ENCODE peak calls at places on chromosomes 13 and 19, in eight cellular contexts. N is GM03348; E is fibroblast of the aortic adventitia; H is amygdala; Z is testis; A is IMR-90; P is kidney glomerular epithelial cell; M is activated CD8-positive, alpha-beta memory T cell treated with anti-CD3 and anti-CD28 coated beads for 4 hours. O is an unnamed sample.

GRCh38 chr13:75432045-75432444 is 49.9 kb downstream of the TBC1D4 start:
- DNase-seq in N (no peak), E (peak), H (no peak), Z (no peak), A (peak), P (no peak), M (no peak), O (no peak)

GRCh38 chr19:49638360-49638759 is 1.6 kb downstream of the RRAS start:
- DNase-seq in N (peak), E (peak), H (no peak), Z (no peak), A (no peak), P (no peak), M (no peak), O (no peak)

GRCh38 chr13:81738364-81738763 is 1397.4 kb upstream of the SPRY2 start:
- DNase-seq in N (no peak), E (no peak), H (no peak), Z (no peak), A (no peak), P (peak), M (no peak), O (no peak)

GRCh38 chr13:38763446-38764381 is 76.8 kb downstream of the FREM2 start:
- DNase-seq in N (peak), E (peak), H (no peak), Z (peak), A (peak), P (peak), M (no peak), O (peak)

GRCh38 chr19:24074720-24075119 is 12.3 kb upstream of the ZNF254 start:
- DNase-seq in N (no peak), E (peak), H (no peak), Z (no peak), A (peak), P (no peak), M (no peak), O (no peak)

GRCh38 chr19:36421749-36422481 is 3.5 kb upstream of the ZFP82 start:
- DNase-seq in N (no peak), E (no peak), H (no peak), Z (no peak), A (no peak), P (no peak), M (no peak), O (no peak)

GRCh38 chr19:13091400-13092161 is 11.1 kb downstream of the LYL1 start:
- DNase-seq in N (peak), E (peak), H (peak), Z (peak), A (peak), P (peak), M (no peak), O (no peak)

GRCh38 chr19:996051-996838 is 4.0 kb upstream of the GRIN3B start:
- DNase-seq in N (peak), E (peak), H (no peak), Z (no peak), A (peak), P (no peak), M (peak), O (peak)

GRCh38 chr19:3146677-3147100 is 10.9 kb downstream of the GNA15 start:
- DNase-seq in N (no peak), E (no peak), H (no peak), Z (no peak), A (no peak), P (no peak), M (peak), O (no peak)

GRCh38 chr13:113144255-113144629 is 14.2 kb upstream of the PROZ start:
- DNase-seq in N (no peak), E (no peak), H (no peak), Z (no peak), A (no peak), P (no peak), M (no peak), O (no peak)

GRCh38 chr13:102504002-102504401 is 92.8 kb upstream of the TPP2 start:
- DNase-seq in N (no peak), E (no peak), H (no peak), Z (no peak), A (no peak), P (no peak), M (no peak), O (no peak)

GRCh38 chr13:98622926-98623325 is 46.0 kb upstream of the STK24 start:
- DNase-seq in N (no peak), E (no peak), H (no peak), Z (no peak), A (no peak), P (no peak), M (no peak), O (no peak)

GRCh38 chr13:46071590-46072249 is 19.2 kb upstream of the ZC3H13 start:
- DNase-seq in N (no peak), E (no peak), H (no peak), Z (no peak), A (no peak), P (no peak), M (no peak), O (no peak)

GRCh38 chr19:13887529-13887928 is 10.6 kb downstream of the NANOS3 start:
- DNase-seq in N (peak), E (peak), H (no peak), Z (no peak), A (peak), P (no peak), M (no peak), O (no peak)

O was measured in dermis microvascular lymphatic vessel endothelial cell.